ENCODE peak calls at places on chromosomes 3 and 15, in five cellular contexts. G is tibial nerve; M is neuronal stem cell; B is naive thymus-derived CD4-positive, alpha-beta T cell; R is heart left ventricle. O is an unnamed sample.

GRCh38 chr3:143658869-143659268 is 189.4 kb downstream of the SLC9A9 start:
- DNase-seq in G (no peak), M (no peak), B (no peak), R (no peak), O (no peak)

GRCh38 chr15:40367673-40368611 is 9.9 kb downstream of the DISP2 start:
- DNase-seq in G (peak; percentile 52), M (peak; percentile 86), B (peak; percentile 89), R (peak; percentile 89), O (peak; percentile 92)

GRCh38 chr3:40639006-40639405 is 114.2 kb downstream of the ZNF621 start:
- DNase-seq in G (no peak), M (no peak), B (no peak), R (no peak), O (no peak)

GRCh38 chr15:92797168-92798052 is 102.7 kb upstream of the CHD2 start:
- DNase-seq in G (no peak), M (peak; percentile 71), B (peak; percentile 77), R (no peak), O (peak; percentile 16)

GRCh38 chr15:85316244-85316934 is 64.0 kb upstream of the AKAP13 start:
- DNase-seq in G (no peak), M (no peak), B (peak; percentile 40), R (no peak), O (peak; percentile 15)

GRCh38 chr3:65305836-65306235 is 618.0 kb upstream of the ADAMTS9 start:
- DNase-seq in G (no peak), M (no peak), B (no peak), R (no peak), O (no peak)

GRCh38 chr15:40292246-40292645 is 9.4 kb upstream of the ANKRD63 start:
- DNase-seq in G (no peak), M (no peak), B (no peak), R (no peak), O (no peak)

GRCh38 chr3:126033765-126034164 is 50.2 kb downstream of the SLC41A3 start:
- DNase-seq in G (no peak), M (no peak), B (no peak), R (no peak), O (no peak)

GRCh38 chr15:85753261-85753660 is 41.5 kb downstream of the KLHL25 start:
- DNase-seq in G (no peak), M (no peak), B (no peak), R (no peak), O (no peak)

GRCh38 chr3:167559922-167560321 is 86.1 kb upstream of the SERPINI2 start:
- DNase-seq in G (no peak), M (no peak), B (no peak), R (no peak), O (no peak)

GRCh38 chr3:170502297-170502696 is 83.6 kb downstream of the SLC7A14 start:
- DNase-seq in G (no peak), M (no peak), B (no peak), R (peak; percentile 36), O (no peak)

GRCh38 chr15:99704444-99704838 is 28.8 kb downstream of the LYSMD4 start:
- DNase-seq in G (no peak), M (peak; percentile 65), B (peak; percentile 80), R (no peak), O (peak; percentile 68)

GRCh38 chr3:41575754-41576153 is 376.4 kb downstream of the CTNNB1 start:
- DNase-seq in G (no peak), M (no peak), B (no peak), R (peak; percentile 75), O (no peak)

GRCh38 chr15:57281357-57281756 is 94.9 kb upstream of the CGNL1 start:
- DNase-seq in G (no peak), M (no peak), B (no peak), R (no peak), O (no peak)

GRCh38 chr3:12900885-12901411 is 59.6 kb upstream of the RPL32 start:
- DNase-seq in G (no peak), M (no peak), B (no peak), R (peak; percentile 23), O (no peak)

GRCh38 chr15:48332642-48333034 is 1.4 kb downstream of the DUT start:
- DNase-seq in G (no peak), M (no peak), B (no peak), R (no peak), O (no peak)

GRCh38 chr3:25441234-25441856 is 13.3 kb downstream of the RARB start:
- DNase-seq in G (no peak), M (no peak), B (no peak), R (no peak), O (no peak)

GRCh38 chr3:133945696-133946095 is 50.0 kb upstream of the RAB6B start:
- DNase-seq in G (no peak), M (no peak), B (no peak), R (no peak), O (no peak)

GRCh38 chr3:122560680-122561079 is 3.4 kb downstream of the PARP9 start:
- DNase-seq in G (no peak), M (no peak), B (peak; percentile 66), R (no peak), O (peak; percentile 54)

GRCh38 chr3:186826316-186826977 is 16.1 kb upstream of the ADIPOQ start:
- DNase-seq in G (no peak), M (no peak), B (no peak), R (no peak), O (no peak)

GRCh38 chr3:179853176-179853575 is 183.6 kb downstream of the PEX5L start:
- DNase-seq in G (no peak), M (no peak), B (no peak), R (peak; percentile 27), O (no peak)

GRCh38 chr3:101829066-101829830 is 20.1 kb upstream of the NFKBIZ start:
- DNase-seq in G (peak; percentile 40), M (no peak), B (no peak), R (peak; percentile 76), O (no peak)

GRCh38 chr15:27358751-27359434 is 387.9 kb downstream of the GABRG3 start:
- DNase-seq in G (no peak), M (peak; percentile 40), B (no peak), R (peak; percentile 28), O (no peak)

GRCh38 chr15:99450896-99451358 is 114.9 kb upstream of the MEF2A start:
- DNase-seq in G (peak; percentile 41), M (no peak), B (peak; percentile 36), R (peak; percentile 89), O (no peak)

GRCh38 chr3:12559520-12559919 is 2.6 kb downstream of the MKRN2 start:
- DNase-seq in G (no peak), M (no peak), B (no peak), R (no peak), O (no peak)

GRCh38 chr15:58396181-58396580 is 35.6 kb upstream of the LIPC start:
- DNase-seq in G (no peak), M (no peak), B (no peak), R (no peak), O (no peak)

GRCh38 chr15:85706779-85707518 is 87.8 kb downstream of the KLHL25 start:
- DNase-seq in G (no peak), M (no peak), B (peak; percentile 69), R (peak; percentile 55), O (peak; percentile 77)

GRCh38 chr15:78937132-78937739 is 7.6 kb downstream of the CTSH start:
- DNase-seq in G (no peak), M (no peak), B (no peak), R (peak; percentile 74), O (no peak)

DNA sequence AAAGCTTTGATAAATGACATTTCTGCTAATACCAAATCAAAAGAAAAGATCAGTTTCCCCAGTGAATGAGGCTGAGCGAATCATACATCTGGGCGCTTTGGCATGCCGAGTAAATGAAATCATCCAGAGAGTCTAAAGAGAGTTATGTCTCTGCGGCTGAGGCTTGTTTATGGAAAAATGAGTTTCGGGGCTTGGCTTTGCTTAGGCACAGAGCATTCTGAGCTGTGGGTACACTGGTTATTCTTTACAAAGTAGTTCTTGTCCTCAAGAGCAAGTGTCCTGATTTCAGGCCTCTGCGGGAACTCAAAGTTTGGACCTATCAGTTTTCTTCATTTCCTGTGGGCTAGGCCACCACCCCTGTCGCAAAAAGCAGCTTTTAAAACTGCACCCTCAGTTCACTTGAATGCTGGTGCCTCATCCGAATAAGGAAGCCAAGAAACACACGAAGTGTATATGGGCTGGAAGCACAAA is 109.9 kb upstream of the TGFBR2 start:
- DNase-seq in G (peak; percentile 49), M (no peak), B (no peak), R (peak; percentile 32), O (no peak)
- H3K4me3 ChIP-seq in G (no peak overlapping the region), M (no peak overlapping the region), B (no peak overlapping the region), R (no peak overlapping the region), O (no peak overlapping the region)

DNA sequence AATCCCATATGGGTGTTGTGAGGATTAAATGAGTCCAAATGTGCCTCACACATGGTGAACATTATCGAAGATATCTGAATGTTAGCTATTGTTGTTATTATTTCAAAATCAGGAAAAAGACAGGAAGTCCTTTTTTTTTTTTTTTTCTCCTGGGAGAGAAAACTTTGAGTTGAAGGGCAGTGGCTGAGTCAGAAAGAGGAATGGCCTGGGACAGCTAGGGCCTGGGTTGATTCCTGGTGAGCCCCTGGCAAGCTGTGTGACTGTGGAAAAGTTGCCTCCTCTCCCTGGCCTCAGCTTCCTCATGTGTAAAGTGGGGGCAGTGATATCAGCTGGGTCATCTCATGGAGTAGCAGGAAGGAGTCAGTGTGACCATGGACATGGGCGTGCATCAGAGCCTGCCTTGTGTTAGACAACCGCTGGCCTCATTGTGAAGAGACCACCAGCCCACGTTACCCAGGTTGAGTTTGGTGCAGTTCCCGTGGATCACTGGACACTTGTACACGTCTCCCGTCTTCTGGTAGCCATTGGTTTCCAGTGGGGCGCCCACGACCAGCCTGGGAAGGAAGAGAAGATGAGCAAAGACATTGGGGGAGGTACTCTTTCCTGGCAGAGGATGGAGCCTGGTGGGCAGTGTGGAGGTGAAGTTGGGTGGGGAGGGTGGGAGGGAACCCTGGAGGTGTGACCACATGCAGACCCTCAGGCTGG is 63.1 kb downstream of the ITGA11 start:
- DNase-seq in G (no peak), M (no peak), B (no peak), R (peak; percentile 21), O (no peak)
- H3K27ac ChIP-seq in G (peak overlapping the region; percentile 17), M (no peak overlapping the region), B (no peak overlapping the region), R (peak overlapping the region; percentile 56), O (no peak overlapping the region)

DNA sequence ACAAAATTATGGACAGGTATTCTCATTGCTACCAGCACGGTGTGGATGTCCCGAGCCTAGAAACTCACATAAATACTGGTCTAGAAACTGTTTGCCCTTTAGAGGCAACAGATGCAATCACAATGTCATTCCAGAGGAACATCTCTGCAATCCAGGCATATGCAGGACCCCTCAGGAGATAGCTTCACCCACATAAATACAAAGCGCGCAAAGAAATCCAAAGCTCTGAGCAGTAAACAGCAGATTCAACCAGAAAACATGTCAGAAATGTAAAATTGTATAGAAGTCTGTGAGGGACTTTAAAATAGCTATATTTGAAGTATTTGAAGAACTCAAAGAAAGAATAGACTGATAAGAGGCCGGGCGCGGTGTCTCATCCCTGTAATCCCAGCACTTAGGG is 291.7 kb downstream of the FAM43A start:
- DNase-seq in G (no peak), M (no peak), B (no peak), R (no peak), O (no peak)
- H3K4me3 ChIP-seq in G (no peak overlapping the region), M (no peak overlapping the region), B (no peak overlapping the region), R (no peak overlapping the region), O (no peak overlapping the region)

GRCh38 chr15:80743189-80743833 is 35.9 kb upstream of the CEMIP start:
- DNase-seq in G (no peak), M (no peak), B (no peak), R (no peak), O (no peak)

GRCh38 chr15:80747317-80748053 is 31.7 kb upstream of the CEMIP start:
- DNase-seq in G (no peak), M (no peak), B (no peak), R (no peak), O (no peak)

GRCh38 chr15:80745888-80746287 is 33.3 kb upstream of the CEMIP start:
- DNase-seq in G (no peak), M (no peak), B (no peak), R (no peak), O (no peak)

GRCh38 chr15:80744411-80744810 is 34.8 kb upstream of the CEMIP start:
- DNase-seq in G (no peak), M (no peak), B (no peak), R (no peak), O (no peak)

GRCh38 chr15:80744826-80745225 is 34.3 kb upstream of the CEMIP start:
- DNase-seq in G (no peak), M (no peak), B (no peak), R (no peak), O (no peak)
- H3K27ac ChIP-seq in G (no peak overlapping the region), M (no peak overlapping the region), B (no peak overlapping the region), R (no peak overlapping the region), O (no peak overlapping the region)